ENCODE peak calls at places on chromosomes 13 and 19, in six cellular contexts. P is HCT116, R is GM12878, I is SK-N-SH, N is K562, C is HepG2. A is an unnamed sample.

GRCh38 chr13:33264620-33264978 is 21.0 kb downstream of the STARD13 start:
- DNase-seq in P (no peak), R (no peak), I (no peak), N (no peak), C (no peak), A (no peak)

GRCh38 chr19:28303502-28303901 is 909.4 kb downstream of the UQCRFS1 start:
- DNase-seq in P (no peak), R (no peak), I (no peak), N (no peak), C (no peak), A (no peak)

GRCh38 chr19:31670931-31671330 is 321.7 kb upstream of the TSHZ3 start:
- DNase-seq in P (no peak), R (no peak), I (no peak), N (no peak), C (no peak), A (no peak)

GRCh38 chr13:106153876-106154275 is 381.6 kb downstream of the EFNB2 start:
- DNase-seq in P (no peak), R (no peak), I (no peak), N (no peak), C (no peak), A (no peak)

GRCh38 chr13:94901070-94901469 is 188.7 kb upstream of the SOX21 start:
- DNase-seq in P (no peak), R (no peak), I (no peak), N (no peak), C (no peak), A (no peak)

GRCh38 chr19:10987621-10988297 is 26.9 kb downstream of the SMARCA4 start:
- DNase-seq in P (no peak), R (no peak), I (no peak), N (no peak), C (no peak), A (no peak)

GRCh38 chr13:101289764-101290163 is 126.5 kb downstream of the NALCN start:
- DNase-seq in P (no peak), R (no peak), I (peak; percentile 79), N (no peak), C (no peak), A (no peak)

GRCh38 chr19:29706635-29707034 is 8.4 kb downstream of the C19orf12 start:
- DNase-seq in P (no peak), R (no peak), I (no peak), N (no peak), C (no peak), A (no peak)

GRCh38 chr13:79098603-79099002 is 307.5 kb downstream of the RBM26 start:
- DNase-seq in P (no peak), R (no peak), I (no peak), N (no peak), C (no peak), A (no peak)

GRCh38 chr19:31541396-31541795 is 192.2 kb upstream of the TSHZ3 start:
- DNase-seq in P (no peak), R (no peak), I (no peak), N (no peak), C (no peak), A (no peak)

GRCh38 chr19:2424686-2425621 is 2.4 kb downstream of the TIMM13 start:
- DNase-seq in P (no peak), R (no peak), I (peak; percentile 80), N (peak; percentile 29), C (no peak), A (no peak)

GRCh38 chr13:21668665-21669599 is 1.9 kb upstream of the FGF9 start:
- DNase-seq in P (no peak), R (no peak), I (peak; percentile 27), N (no peak), C (no peak), A (no peak)
- H3K27me3 ChIP-seq in P (peaks cover 23% of the 10 kb centered on the region), R (peaks cover 13% of the 10 kb centered on the region), I (peaks cover 73% of the 10 kb centered on the region), N (peaks cover 26% of the 10 kb centered on the region), C (peaks cover 58% of the 10 kb centered on the region), A (peaks cover 20% of the 10 kb centered on the region)

GRCh38 chr19:16070366-16070990 is 5.8 kb upstream of the TPM4 start:
- DNase-seq in P (peak; percentile 86), R (no peak), I (no peak), N (peak; percentile 56), C (peak; percentile 84), A (no peak)
- TF ChIP-seq REST in P (no peak), R (no peak), I (no peak), N (no peak), C (no peak), A (no peak)

DNA sequence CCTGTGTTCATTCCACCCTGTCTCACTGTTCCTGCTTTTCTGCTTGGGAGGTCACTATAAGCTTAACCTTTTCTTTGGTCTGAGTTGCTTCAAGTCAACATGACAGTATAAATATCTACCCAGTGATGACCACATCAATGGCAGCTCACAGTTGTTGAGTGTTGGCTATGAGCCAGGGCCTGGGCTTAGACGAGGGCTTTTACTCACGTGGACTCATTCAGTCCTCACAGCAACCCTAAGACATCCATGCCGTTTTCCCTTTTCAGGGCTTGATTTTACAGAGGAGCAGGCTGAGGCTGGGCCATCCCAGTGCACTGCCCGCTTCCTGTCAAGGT is 10.2 kb upstream of the CCDC97 start:
- DNase-seq in P (no peak), R (no peak), I (no peak), N (no peak), C (no peak), A (no peak)
- TF ChIP-seq SIN3A in P (no peak), R (no peak), I (no peak), N (no peak), C (no peak), A (no peak)

DNA sequence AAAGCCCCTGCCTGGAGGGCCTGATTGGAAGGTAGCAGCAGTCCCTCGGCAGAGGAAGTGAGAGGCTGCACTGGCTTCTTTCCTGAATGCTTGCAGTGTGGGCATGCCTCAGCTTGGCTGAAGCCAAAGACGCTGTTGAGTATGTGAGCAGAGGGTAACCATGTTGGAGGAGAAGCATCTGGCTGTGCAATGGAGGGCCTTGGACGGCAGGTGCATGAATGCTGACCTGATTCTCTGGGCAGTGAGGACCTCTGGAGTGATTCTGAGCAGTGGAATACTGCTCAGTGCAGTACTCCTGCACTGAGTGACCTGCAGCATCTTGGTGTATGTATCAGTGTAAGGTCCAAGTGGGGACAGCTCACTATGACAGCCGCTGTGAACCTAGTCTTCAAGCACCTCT is 46.9 kb downstream of the SOX1 start:
- DNase-seq in P (no peak), R (no peak), I (no peak), N (no peak), C (no peak), A (no peak)
- H3K27me3 ChIP-seq in P (peaks cover 24% of the 10 kb centered on the region), R (no peaks in the 10 kb centered on the region), I (peaks cover 67% of the 10 kb centered on the region), N (peaks cover 4% of the 10 kb centered on the region), C (peaks cover 76% of the 10 kb centered on the region), A (peaks cover 8% of the 10 kb centered on the region)

DNA sequence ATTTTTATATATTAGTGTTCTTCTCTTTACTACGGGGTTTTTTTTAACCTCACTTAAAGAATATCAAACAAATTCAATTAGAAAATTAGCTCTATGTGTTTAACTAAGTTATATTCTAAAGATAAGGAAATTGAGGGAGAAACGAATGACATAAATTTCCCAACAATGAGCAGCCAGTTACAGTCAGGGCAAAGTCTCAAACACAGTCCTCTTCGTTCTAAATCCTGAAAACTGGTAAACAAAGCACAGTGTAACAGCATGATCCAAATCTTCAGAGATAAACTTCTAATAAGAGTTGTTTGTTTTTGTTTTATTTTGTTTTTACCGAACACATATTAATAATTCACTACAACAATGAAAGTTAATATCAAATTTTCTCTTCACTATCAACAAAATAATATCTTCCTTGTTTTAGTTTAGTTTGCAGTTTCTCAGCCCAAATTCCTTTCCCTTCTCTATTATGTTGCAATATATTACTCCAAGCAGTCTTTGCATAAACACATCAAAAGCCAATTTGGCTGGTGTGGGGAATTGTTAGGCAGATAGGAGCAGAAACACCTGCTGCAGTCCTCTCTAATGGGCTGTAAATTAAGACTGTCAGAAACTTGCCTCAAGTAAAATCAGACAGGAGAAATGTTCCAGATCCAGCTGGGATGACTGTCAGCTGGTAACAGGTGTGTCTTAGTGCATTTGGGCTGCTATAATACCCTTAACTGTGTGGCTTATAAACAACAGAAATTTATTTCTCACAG is 106.5 kb upstream of the SGCG start:
- DNase-seq in P (no peak), R (no peak), I (no peak), N (no peak), C (no peak), A (no peak)
- TF ChIP-seq REST in P (no peak), R (no peak), I (no peak), N (no peak), C (no peak), A (no peak)

GRCh38 chr13:51328488-51328887 is 11.0 kb upstream of the SERPINE3 start:
- DNase-seq in P (no peak), R (no peak), I (no peak), N (no peak), C (no peak), A (no peak)

GRCh38 chr13:51331354-51331861 is 8.1 kb upstream of the SERPINE3 start:
- DNase-seq in P (no peak), R (peak; percentile 26), I (no peak), N (no peak), C (no peak), A (no peak)

GRCh38 chr13:51332566-51333361 is 6.7 kb upstream of the SERPINE3 start:
- DNase-seq in P (no peak), R (no peak), I (no peak), N (no peak), C (no peak), A (no peak)

GRCh38 chr13:51333421-51333820 is 6.1 kb upstream of the SERPINE3 start:
- DNase-seq in P (no peak), R (no peak), I (no peak), N (no peak), C (no peak), A (no peak)

GRCh38 chr13:51330741-51331140 is 8.8 kb upstream of the SERPINE3 start:
- DNase-seq in P (no peak), R (peak; percentile 7), I (no peak), N (no peak), C (no peak), A (no peak)
- TF ChIP-seq SIN3A in P (no peak), R (no peak), I (no peak), N (no peak), C (no peak), A (no peak)

DNA sequence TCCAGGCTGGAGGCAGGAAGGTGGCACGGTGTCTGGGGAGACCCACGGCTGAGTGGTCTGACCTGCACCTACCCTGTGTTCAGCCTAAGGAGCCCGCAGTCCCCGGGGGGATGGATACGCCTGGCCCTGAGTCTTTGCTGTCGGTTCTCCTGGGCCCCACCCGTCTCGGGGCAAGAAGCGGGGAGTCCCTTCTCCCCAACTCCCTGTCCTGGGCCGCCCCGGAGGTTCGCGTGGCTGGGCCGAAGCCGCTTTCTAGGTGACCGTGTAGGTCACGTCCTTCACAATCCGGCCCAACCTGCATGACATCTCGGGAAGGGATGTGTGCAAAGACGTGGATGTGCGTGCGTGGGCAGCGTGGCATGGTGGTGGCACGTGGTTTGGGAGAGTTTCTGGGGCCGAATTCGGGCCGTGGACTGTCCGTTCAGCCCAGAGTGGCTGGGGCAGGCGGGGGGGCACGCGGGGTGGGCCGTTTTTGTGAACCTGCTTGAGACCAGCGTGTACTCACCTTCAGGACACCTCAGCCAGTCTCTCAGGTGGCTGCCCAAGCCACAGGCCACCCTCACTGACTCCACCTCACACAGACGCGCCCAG is 103.3 kb downstream of the PTPRS start:
- DNase-seq in P (no peak), R (no peak), I (no peak), N (no peak), C (no peak), A (no peak)
- H3K27me3 ChIP-seq in P (no peaks in the 10 kb centered on the region), R (no peaks in the 10 kb centered on the region), I (no peaks in the 10 kb centered on the region), N (no peaks in the 10 kb centered on the region), C (no peaks in the 10 kb centered on the region), A (no peaks in the 10 kb centered on the region)